ENCODE peak calls at places on chromosomes 4 and X, in four cellular contexts. One of them, this sample, is unnamed.

GRCh38 chr4:79686976-79687375 is 278.9 kb upstream of the GK2 start:
- DNase-seq in fibroblast of pulmonary artery: no peak
- DNase-seq in left lung: no peak
- DNase-seq in colonic mucosa: no peak
- DNase-seq in this sample: no peak

GRCh38 chrX:18994713-18995112 is 10.8 kb upstream of the PHKA2 start:
- DNase-seq in colonic mucosa: no peak
- DNase-seq in fibroblast of pulmonary artery: peak
- DNase-seq in left lung: no peak
- DNase-seq in this sample: peak

GRCh38 chr4:11546391-11547160 is 117.9 kb upstream of the HS3ST1 start:
- DNase-seq in colonic mucosa: no peak
- DNase-seq in fibroblast of pulmonary artery: no peak
- DNase-seq in left lung: no peak
- DNase-seq in this sample: peak

GRCh38 chr4:2781911-2782310 is 11.0 kb upstream of the SH3BP2 start:
- DNase-seq in left lung: no peak
- DNase-seq in colonic mucosa: no peak
- DNase-seq in fibroblast of pulmonary artery: no peak
- DNase-seq in this sample: no peak

GRCh38 chr4:177583000-177583399 is 140.8 kb upstream of the AGA start:
- DNase-seq in fibroblast of pulmonary artery: no peak
- DNase-seq in colonic mucosa: no peak
- DNase-seq in left lung: no peak
- DNase-seq in this sample: peak

GRCh38 chrX:119647552-119648420 is 41.6 kb upstream of the NKRF start:
- DNase-seq in fibroblast of pulmonary artery: no peak
- DNase-seq in colonic mucosa: no peak
- DNase-seq in left lung: no peak
- DNase-seq in this sample: no peak

GRCh38 chrX:129842510-129843208 is 1.0 kb downstream of the ZDHHC9 start:
- DNase-seq in fibroblast of pulmonary artery: peak
- DNase-seq in colonic mucosa: peak
- DNase-seq in left lung: no peak
- DNase-seq in this sample: peak

GRCh38 chr4:56786955-56787354 is 34.5 kb downstream of the SPINK2 start:
- DNase-seq in fibroblast of pulmonary artery: peak
- DNase-seq in colonic mucosa: peak
- DNase-seq in left lung: no peak
- DNase-seq in this sample: peak

GRCh38 chrX:31423575-31424284 is 351.9 kb upstream of the FTHL17 start:
- DNase-seq in fibroblast of pulmonary artery: peak
- DNase-seq in left lung: no peak
- DNase-seq in colonic mucosa: peak
- DNase-seq in this sample: peak
- TF ChIP-seq CTCF in fibroblast of pulmonary artery: peak
- TF ChIP-seq CTCF in left lung: no peak
- TF ChIP-seq CTCF in colonic mucosa: no peak
- TF ChIP-seq CTCF in this sample: peak

DNA sequence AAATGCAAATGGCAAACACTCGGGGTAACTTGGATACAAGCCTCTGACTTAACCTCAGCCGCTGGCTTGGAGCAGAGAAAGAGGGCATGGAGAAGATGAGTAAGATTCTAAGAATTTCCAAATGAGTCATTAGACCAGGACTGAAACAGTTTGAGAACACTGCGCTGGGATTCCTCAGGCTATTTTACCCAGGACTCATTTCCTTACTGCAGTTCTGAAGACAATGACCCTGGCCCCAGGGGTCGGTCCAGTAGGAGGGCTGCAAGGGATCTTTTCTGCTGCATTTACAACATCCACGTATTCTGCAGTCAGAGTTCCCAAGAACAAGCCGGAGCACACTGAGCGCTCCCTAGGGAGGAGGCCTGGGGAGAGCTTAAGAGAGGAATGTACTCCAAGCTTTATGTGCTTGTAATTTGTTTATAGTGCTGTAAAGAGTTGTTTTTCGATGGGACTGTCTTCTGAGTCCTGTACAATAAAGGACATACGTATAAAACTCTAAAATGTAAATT is 27.3 kb upstream of the SORBS2 start:
- DNase-seq in fibroblast of pulmonary artery: peak
- DNase-seq in colonic mucosa: peak
- DNase-seq in left lung: no peak
- DNase-seq in this sample: peak
- H3K4me3 ChIP-seq in fibroblast of pulmonary artery: no peak
- H3K4me3 ChIP-seq in colonic mucosa: no peak
- H3K4me3 ChIP-seq in left lung: no peak
- H3K4me3 ChIP-seq in this sample: no peak

GRCh38 chr4:153483432-153484418 is 17.6 kb downstream of the TMEM131L start:
- DNase-seq in fibroblast of pulmonary artery: peak
- DNase-seq in colonic mucosa: no peak
- DNase-seq in left lung: no peak
- DNase-seq in this sample: peak
- TF ChIP-seq CTCF in fibroblast of pulmonary artery: no peak
- TF ChIP-seq CTCF in colonic mucosa: no peak
- TF ChIP-seq CTCF in left lung: no peak
- TF ChIP-seq CTCF in this sample: no peak

GRCh38 chr4:176321589-176321988 is 1.8 kb downstream of the SPCS3 start:
- DNase-seq in colonic mucosa: no peak
- DNase-seq in fibroblast of pulmonary artery: no peak
- DNase-seq in left lung: no peak
- DNase-seq in this sample: no peak
- H3K4me3 ChIP-seq in colonic mucosa: peak
- H3K4me3 ChIP-seq in fibroblast of pulmonary artery: peak
- H3K4me3 ChIP-seq in left lung: peak
- H3K4me3 ChIP-seq in this sample: peak

GRCh38 chrX:132373610-132374009 is 115.2 kb downstream of the MBNL3 start:
- DNase-seq in colonic mucosa: no peak
- DNase-seq in left lung: no peak
- DNase-seq in fibroblast of pulmonary artery: no peak
- DNase-seq in this sample: no peak

GRCh38 chrX:132375941-132376340 is 112.9 kb downstream of the MBNL3 start:
- DNase-seq in left lung: no peak
- DNase-seq in colonic mucosa: no peak
- DNase-seq in fibroblast of pulmonary artery: no peak
- DNase-seq in this sample: no peak
- TF ChIP-seq CTCF in left lung: peak
- TF ChIP-seq CTCF in colonic mucosa: no peak
- TF ChIP-seq CTCF in fibroblast of pulmonary artery: peak
- TF ChIP-seq CTCF in this sample: peak

GRCh38 chrX:97602465-97603258 is 719.0 kb downstream of the RPA4 start:
- DNase-seq in left lung: no peak
- DNase-seq in colonic mucosa: peak
- DNase-seq in fibroblast of pulmonary artery: no peak
- DNase-seq in this sample: no peak

GRCh38 chrX:97594825-97595224 is 711.1 kb downstream of the RPA4 start:
- DNase-seq in fibroblast of pulmonary artery: no peak
- DNase-seq in colonic mucosa: no peak
- DNase-seq in left lung: no peak
- DNase-seq in this sample: no peak

DNA sequence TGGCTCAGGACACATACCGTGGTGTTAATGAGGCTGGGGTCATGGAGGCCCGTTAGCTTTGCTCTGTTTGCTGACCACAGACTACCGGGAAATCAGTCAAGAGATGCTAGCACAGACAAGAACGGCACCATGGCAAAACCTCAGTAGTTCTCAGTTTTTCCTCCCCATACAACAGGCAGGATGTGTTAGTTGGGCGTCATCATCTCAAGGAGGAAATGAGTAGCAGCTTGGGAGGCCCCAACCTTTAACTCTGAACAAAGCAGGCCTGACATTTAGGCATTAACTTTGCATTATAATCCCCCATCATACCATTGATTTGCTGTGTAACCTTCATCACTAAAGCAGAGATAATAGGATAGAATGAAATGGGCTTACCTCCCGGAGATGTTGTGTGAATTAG is 714.2 kb downstream of the RPA4 start:
- DNase-seq in fibroblast of pulmonary artery: no peak
- DNase-seq in left lung: no peak
- DNase-seq in colonic mucosa: no peak
- DNase-seq in this sample: no peak
- H3K4me3 ChIP-seq in fibroblast of pulmonary artery: no peak
- H3K4me3 ChIP-seq in left lung: no peak
- H3K4me3 ChIP-seq in colonic mucosa: no peak
- H3K4me3 ChIP-seq in this sample: no peak

GRCh38 chr4:161320377-161320776 is 843.4 kb downstream of the FSTL5 start:
- DNase-seq in colonic mucosa: no peak
- DNase-seq in fibroblast of pulmonary artery: peak
- DNase-seq in left lung: no peak
- DNase-seq in this sample: peak
- TF ChIP-seq CTCF in colonic mucosa: no peak
- TF ChIP-seq CTCF in fibroblast of pulmonary artery: no peak
- TF ChIP-seq CTCF in left lung: peak
- TF ChIP-seq CTCF in this sample: no peak

This sample was measured in cardiac fibroblast.